ENCODE peak calls at places on chromosome 20, in six cellular contexts. One of them, this sample, is unnamed.

GRCh38 chr20:47708953-47709833 is 76.1 kb downstream of the SULF2 start:
- DNase-seq in tibial nerve: no peak
- DNase-seq in HCT116: no peak
- DNase-seq in HepG2: peak; percentile 57
- DNase-seq in choroid plexus epithelial cell: no peak
- DNase-seq in lower leg skin: no peak
- DNase-seq in this sample: no peak

GRCh38 chr20:9839626-9840025 is 750 bp upstream of the PAK5 start:
- DNase-seq in tibial nerve: no peak
- DNase-seq in HCT116: no peak
- DNase-seq in HepG2: no peak
- DNase-seq in choroid plexus epithelial cell: no peak
- DNase-seq in lower leg skin: no peak
- DNase-seq in this sample: no peak

GRCh38 chr20:41854765-41855164 is 236.6 kb upstream of the CHD6 start:
- DNase-seq in tibial nerve: no peak
- DNase-seq in HCT116: no peak
- DNase-seq in HepG2: no peak
- DNase-seq in choroid plexus epithelial cell: no peak
- DNase-seq in lower leg skin: no peak
- DNase-seq in this sample: no peak

GRCh38 chr20:4962257-4962855 is 39.0 kb downstream of the SLC23A2 start:
- DNase-seq in tibial nerve: no peak
- DNase-seq in HCT116: no peak
- DNase-seq in HepG2: no peak
- DNase-seq in choroid plexus epithelial cell: no peak
- DNase-seq in lower leg skin: no peak
- DNase-seq in this sample: no peak

GRCh38 chr20:44073011-44073674 is 113.8 kb downstream of the JPH2 start:
- DNase-seq in tibial nerve: no peak
- DNase-seq in HCT116: no peak
- DNase-seq in HepG2: no peak
- DNase-seq in choroid plexus epithelial cell: no peak
- DNase-seq in lower leg skin: peak; percentile 77
- DNase-seq in this sample: no peak

GRCh38 chr20:53291548-53291947 is 302.1 kb downstream of the ZNF217 start:
- DNase-seq in tibial nerve: no peak
- DNase-seq in HCT116: peak; percentile 7
- DNase-seq in HepG2: peak; percentile 28
- DNase-seq in choroid plexus epithelial cell: no peak
- DNase-seq in lower leg skin: no peak
- DNase-seq in this sample: no peak

GRCh38 chr20:35006009-35006408 is 50.3 kb downstream of the MYH7B start:
- DNase-seq in tibial nerve: no peak
- DNase-seq in HCT116: no peak
- DNase-seq in HepG2: no peak
- DNase-seq in choroid plexus epithelial cell: no peak
- DNase-seq in lower leg skin: peak; percentile 62
- DNase-seq in this sample: no peak

GRCh38 chr20:18625907-18626655 is 38.2 kb downstream of the DTD1 start:
- DNase-seq in tibial nerve: no peak
- DNase-seq in HCT116: no peak
- DNase-seq in HepG2: no peak
- DNase-seq in choroid plexus epithelial cell: peak; percentile 72
- DNase-seq in lower leg skin: peak; percentile 52
- DNase-seq in this sample: no peak

GRCh38 chr20:9032758-9033157 is 36.1 kb upstream of the PLCB4 start:
- DNase-seq in tibial nerve: no peak
- DNase-seq in HCT116: no peak
- DNase-seq in HepG2: no peak
- DNase-seq in choroid plexus epithelial cell: no peak
- DNase-seq in lower leg skin: no peak
- DNase-seq in this sample: peak; percentile 31

GRCh38 chr20:23920936-23921335 is 41.4 kb upstream of the CST5 start:
- DNase-seq in tibial nerve: no peak
- DNase-seq in HCT116: no peak
- DNase-seq in HepG2: no peak
- DNase-seq in choroid plexus epithelial cell: no peak
- DNase-seq in lower leg skin: no peak
- DNase-seq in this sample: no peak

GRCh38 chr20:8540466-8540865 is 408.4 kb downstream of the PLCB1 start:
- DNase-seq in tibial nerve: no peak
- DNase-seq in HCT116: no peak
- DNase-seq in HepG2: peak; percentile 14
- DNase-seq in choroid plexus epithelial cell: no peak
- DNase-seq in lower leg skin: no peak
- DNase-seq in this sample: no peak

GRCh38 chr20:46715292-46715756 is 5.9 kb downstream of the SLC2A10 start:
- DNase-seq in tibial nerve: peak; percentile 70
- DNase-seq in HCT116: no peak
- DNase-seq in HepG2: no peak
- DNase-seq in choroid plexus epithelial cell: peak; percentile 45
- DNase-seq in lower leg skin: peak; percentile 90
- DNase-seq in this sample: peak; percentile 84

GRCh38 chr20:25310268-25310920 is 62.5 kb downstream of the PYGB start:
- DNase-seq in tibial nerve: peak; percentile 81
- DNase-seq in HCT116: peak; percentile 73
- DNase-seq in HepG2: peak; percentile 99
- DNase-seq in choroid plexus epithelial cell: peak; percentile 96
- DNase-seq in lower leg skin: no peak
- DNase-seq in this sample: peak; percentile 82

GRCh38 chr20:58331961-58332551 is 22.5 kb downstream of the RAB22A start:
- DNase-seq in tibial nerve: no peak
- DNase-seq in HCT116: no peak
- DNase-seq in HepG2: no peak
- DNase-seq in choroid plexus epithelial cell: no peak
- DNase-seq in lower leg skin: no peak
- DNase-seq in this sample: no peak

GRCh38 chr20:41287327-41287726 is 30.2 kb downstream of the ZHX3 start:
- DNase-seq in tibial nerve: no peak
- DNase-seq in HCT116: no peak
- DNase-seq in HepG2: no peak
- DNase-seq in choroid plexus epithelial cell: peak; percentile 86
- DNase-seq in lower leg skin: no peak
- DNase-seq in this sample: peak; percentile 78

GRCh38 chr20:34065260-34065659 is 46.8 kb downstream of the EIF2S2 start:
- DNase-seq in tibial nerve: no peak
- DNase-seq in HCT116: no peak
- DNase-seq in HepG2: no peak
- DNase-seq in choroid plexus epithelial cell: peak; percentile 55
- DNase-seq in lower leg skin: no peak
- DNase-seq in this sample: peak; percentile 84

GRCh38 chr20:46835418-46835817 is 59.2 kb upstream of the EYA2 start:
- DNase-seq in tibial nerve: no peak
- DNase-seq in HCT116: no peak
- DNase-seq in HepG2: peak; percentile 62
- DNase-seq in choroid plexus epithelial cell: no peak
- DNase-seq in lower leg skin: no peak
- DNase-seq in this sample: no peak

GRCh38 chr20:1182136-1182535 is 2.6 kb downstream of the TMEM74B start:
- DNase-seq in tibial nerve: no peak
- DNase-seq in HCT116: no peak
- DNase-seq in HepG2: no peak
- DNase-seq in choroid plexus epithelial cell: no peak
- DNase-seq in lower leg skin: no peak
- DNase-seq in this sample: no peak

GRCh38 chr20:58223358-58223941 is 5.0 kb downstream of the ANKRD60 start:
- DNase-seq in tibial nerve: no peak
- DNase-seq in HCT116: no peak
- DNase-seq in HepG2: no peak
- DNase-seq in choroid plexus epithelial cell: no peak
- DNase-seq in lower leg skin: no peak
- DNase-seq in this sample: no peak

GRCh38 chr20:47318027-47318595 is 38.4 kb downstream of the ZMYND8 start:
- DNase-seq in tibial nerve: no peak
- DNase-seq in HCT116: no peak
- DNase-seq in HepG2: peak; percentile 94
- DNase-seq in choroid plexus epithelial cell: peak; percentile 79
- DNase-seq in lower leg skin: no peak
- DNase-seq in this sample: peak; percentile 82

GRCh38 chr20:1434571-1435336 is 31.9 kb downstream of the NSFL1C start:
- DNase-seq in tibial nerve: peak; percentile 53
- DNase-seq in HCT116: no peak
- DNase-seq in HepG2: no peak
- DNase-seq in choroid plexus epithelial cell: peak; percentile 97
- DNase-seq in lower leg skin: no peak
- DNase-seq in this sample: peak; percentile 70

GRCh38 chr20:9677224-9677623 is 161.7 kb downstream of the PAK5 start:
- DNase-seq in tibial nerve: no peak
- DNase-seq in HCT116: no peak
- DNase-seq in HepG2: no peak
- DNase-seq in choroid plexus epithelial cell: no peak
- DNase-seq in lower leg skin: no peak
- DNase-seq in this sample: no peak

GRCh38 chr20:58112017-58112781 is 116.3 kb downstream of the ANKRD60 start:
- DNase-seq in tibial nerve: no peak
- DNase-seq in HCT116: no peak
- DNase-seq in HepG2: no peak
- DNase-seq in choroid plexus epithelial cell: peak; percentile 67
- DNase-seq in lower leg skin: peak; percentile 77
- DNase-seq in this sample: peak; percentile 37

GRCh38 chr20:7596541-7596940 is 343.7 kb downstream of the HAO1 start:
- DNase-seq in tibial nerve: no peak
- DNase-seq in HCT116: no peak
- DNase-seq in HepG2: no peak
- DNase-seq in choroid plexus epithelial cell: no peak
- DNase-seq in lower leg skin: no peak
- DNase-seq in this sample: no peak

GRCh38 chr20:54848984-54849538 is 373.7 kb downstream of the DOK5 start:
- DNase-seq in tibial nerve: no peak
- DNase-seq in HCT116: no peak
- DNase-seq in HepG2: no peak
- DNase-seq in choroid plexus epithelial cell: no peak
- DNase-seq in lower leg skin: no peak
- DNase-seq in this sample: no peak

GRCh38 chr20:14956026-14956425 is 618.6 kb upstream of the FLRT3 start:
- DNase-seq in tibial nerve: no peak
- DNase-seq in HCT116: no peak
- DNase-seq in HepG2: no peak
- DNase-seq in choroid plexus epithelial cell: no peak
- DNase-seq in lower leg skin: no peak
- DNase-seq in this sample: no peak

GRCh38 chr20:3752386-3752759 is 15.2 kb downstream of the ADISSP start:
- DNase-seq in tibial nerve: no peak
- DNase-seq in HCT116: no peak
- DNase-seq in HepG2: no peak
- DNase-seq in choroid plexus epithelial cell: no peak
- DNase-seq in lower leg skin: no peak
- DNase-seq in this sample: no peak
- H3K4me3 ChIP-seq in tibial nerve: peak overlapping the region; percentile 40
- H3K4me3 ChIP-seq in HCT116: no peak overlapping the region
- H3K4me3 ChIP-seq in HepG2: no peak overlapping the region
- H3K4me3 ChIP-seq in choroid plexus epithelial cell: no peak overlapping the region
- H3K4me3 ChIP-seq in lower leg skin: no peak overlapping the region
- H3K4me3 ChIP-seq in this sample: no peak overlapping the region

DNA sequence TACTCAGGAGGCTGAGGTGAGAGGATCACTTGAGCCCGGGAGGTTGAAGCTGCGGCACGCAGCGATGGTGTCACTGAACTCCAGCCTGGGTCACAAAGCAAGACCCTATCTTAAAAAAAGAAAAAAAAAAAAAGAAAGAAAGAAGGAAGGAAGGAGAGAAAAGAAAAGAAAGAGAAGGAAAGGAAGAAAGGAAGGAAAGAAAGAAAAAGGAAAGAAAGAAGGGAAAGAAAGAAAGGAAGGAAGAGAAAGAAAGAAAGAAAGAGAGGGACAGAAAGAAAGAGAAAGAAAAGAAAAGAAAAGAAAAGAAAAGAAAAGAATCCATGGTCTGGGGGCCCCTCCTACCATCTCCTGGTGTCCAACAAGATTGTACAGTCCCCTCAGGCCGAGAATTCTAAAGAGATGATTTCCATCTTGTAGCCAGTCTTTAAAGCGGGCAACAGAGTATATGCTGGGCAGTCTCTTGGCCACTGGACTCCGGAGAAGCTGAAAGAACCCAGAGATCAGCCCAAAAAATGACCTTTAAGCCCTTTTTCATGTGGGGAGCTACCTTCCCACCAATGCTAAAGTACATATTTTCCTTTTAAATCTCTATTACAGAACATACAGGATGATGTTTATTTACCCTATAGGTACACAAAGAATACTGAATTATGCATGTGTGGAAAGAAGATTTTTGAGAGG is 23.7 kb upstream of the RBL1 start:
- DNase-seq in tibial nerve: no peak
- DNase-seq in HCT116: no peak
- DNase-seq in HepG2: no peak
- DNase-seq in choroid plexus epithelial cell: no peak
- DNase-seq in lower leg skin: no peak
- DNase-seq in this sample: no peak
- TF ChIP-seq CTCF in tibial nerve: no peak
- TF ChIP-seq CTCF in HCT116: no peak
- TF ChIP-seq CTCF in HepG2: no peak
- TF ChIP-seq CTCF in choroid plexus epithelial cell: no peak
- TF ChIP-seq CTCF in lower leg skin: no peak
- TF ChIP-seq CTCF in this sample: no peak

GRCh38 chr20:2509794-2510193 is 1.1 kb upstream of the ZNF343 start:
- DNase-seq in tibial nerve: no peak
- DNase-seq in HCT116: no peak
- DNase-seq in HepG2: peak; percentile 45
- DNase-seq in choroid plexus epithelial cell: no peak
- DNase-seq in lower leg skin: no peak
- DNase-seq in this sample: no peak
- H3K4me3 ChIP-seq in tibial nerve: no peak overlapping the region
- H3K4me3 ChIP-seq in HCT116: peak overlapping the region; percentile 94
- H3K4me3 ChIP-seq in HepG2: peak overlapping the region; percentile 96
- H3K4me3 ChIP-seq in choroid plexus epithelial cell: no peak overlapping the region
- H3K4me3 ChIP-seq in lower leg skin: no peak overlapping the region
- H3K4me3 ChIP-seq in this sample: peak overlapping the region; percentile 90

GRCh38 chr20:48904566-48905321 is 16.8 kb upstream of the ARFGEF2 start:
- DNase-seq in tibial nerve: peak; percentile 85
- DNase-seq in HCT116: peak; percentile 37
- DNase-seq in HepG2: peak; percentile 64
- DNase-seq in choroid plexus epithelial cell: peak; percentile 82
- DNase-seq in lower leg skin: peak; percentile 88
- DNase-seq in this sample: peak; percentile 85
- TF ChIP-seq CTCF in tibial nerve: peak; percentile 79
- TF ChIP-seq CTCF in HCT116: peak; percentile 76
- TF ChIP-seq CTCF in HepG2: peak; percentile 75
- TF ChIP-seq CTCF in choroid plexus epithelial cell: peak; percentile 80
- TF ChIP-seq CTCF in lower leg skin: no peak
- TF ChIP-seq CTCF in this sample: peak; percentile 85

DNA sequence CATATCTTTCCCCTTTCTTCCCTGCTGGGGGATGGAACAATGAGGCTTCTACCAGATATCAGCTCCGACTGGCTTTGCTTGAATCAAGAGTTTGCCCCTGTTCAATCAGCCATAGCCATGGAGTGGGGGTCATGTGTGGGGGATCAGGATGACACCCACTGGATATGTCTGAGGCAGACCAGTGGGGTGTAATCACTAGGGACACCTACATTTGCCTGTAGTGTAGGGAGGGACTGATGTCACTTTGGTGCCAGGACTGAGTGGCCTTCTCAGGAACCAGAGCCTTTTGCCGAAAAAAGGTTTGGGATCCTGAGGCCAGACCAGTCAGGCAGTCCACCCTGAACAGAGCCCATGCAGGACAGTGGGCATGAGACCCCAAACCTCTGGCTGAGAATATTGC is 1.0 kb downstream of the ITPA start:
- DNase-seq in tibial nerve: no peak
- DNase-seq in HCT116: no peak
- DNase-seq in HepG2: no peak
- DNase-seq in choroid plexus epithelial cell: no peak
- DNase-seq in lower leg skin: no peak
- DNase-seq in this sample: no peak
- H3K4me3 ChIP-seq in tibial nerve: peak overlapping the region; percentile 94
- H3K4me3 ChIP-seq in HCT116: peak overlapping the region; percentile 94
- H3K4me3 ChIP-seq in HepG2: peak overlapping the region; percentile 89
- H3K4me3 ChIP-seq in choroid plexus epithelial cell: peak overlapping the region; percentile 92
- H3K4me3 ChIP-seq in lower leg skin: no peak overlapping the region
- H3K4me3 ChIP-seq in this sample: peak overlapping the region; percentile 95

GRCh38 chr20:32943490-32944052 is 60.7 kb downstream of the SUN5 start:
- DNase-seq in tibial nerve: no peak
- DNase-seq in HCT116: no peak
- DNase-seq in HepG2: peak; percentile 55
- DNase-seq in choroid plexus epithelial cell: no peak
- DNase-seq in lower leg skin: no peak
- DNase-seq in this sample: no peak
- TF ChIP-seq CTCF in tibial nerve: no peak
- TF ChIP-seq CTCF in HCT116: no peak
- TF ChIP-seq CTCF in HepG2: no peak
- TF ChIP-seq CTCF in choroid plexus epithelial cell: no peak
- TF ChIP-seq CTCF in lower leg skin: no peak
- TF ChIP-seq CTCF in this sample: no peak